ENCODE peak calls at places on chromosomes 16 and 17, in five cellular contexts. P is ovary, Z is fibroblast of lung, H is heart right ventricle, T is lung. Q is an unnamed sample.
A peak's percentile ranks its signal among the peaks of the same experiment; 100 is the strongest.

GRCh38 chr17:57413848-57414651 is 157.7 kb downstream of the MSI2 start:
- DNase-seq in P (no peak), Z (no peak), H (no peak), T (no peak), Q (no peak)

GRCh38 chr17:82703935-82704865 is 5.7 kb upstream of the RAB40B start:
- DNase-seq in P (no peak), Z (no peak), H (no peak), T (no peak), Q (no peak)

GRCh38 chr16:51167170-51167710 is 16.2 kb upstream of the SALL1 start:
- DNase-seq in P (no peak), Z (no peak), H (no peak), T (no peak), Q (no peak)

GRCh38 chr17:31556969-31557620 is 165.6 kb downstream of the RAB11FIP4 start:
- DNase-seq in P (no peak), Z (no peak), H (no peak), T (no peak), Q (no peak)

GRCh38 chr17:32516940-32517711 is 30.3 kb downstream of the CDK5R1 start:
- DNase-seq in P (no peak), Z (no peak), H (no peak), T (no peak), Q (no peak)

GRCh38 chr16:27324851-27325301 is 11.1 kb downstream of the IL4R start:
- DNase-seq in P (no peak), Z (no peak), H (no peak), T (no peak), Q (no peak)

GRCh38 chr17:60524463-60525346 is 1.3 kb downstream of the APPBP2 start:
- DNase-seq in P (no peak), Z (peak; percentile 23), H (no peak), T (no peak), Q (no peak)

GRCh38 chr16:87570938-87571867 is 31.1 kb upstream of the JPH3 start:
- DNase-seq in P (peak; percentile 49), Z (peak; percentile 88), H (peak; percentile 40), T (peak; percentile 60), Q (peak; percentile 48)

GRCh38 chr17:66570353-66571195 is 264.3 kb upstream of the CACNG5 start:
- DNase-seq in P (no peak), Z (no peak), H (no peak), T (no peak), Q (no peak)

GRCh38 chr16:88429387-88430184 is 23.5 kb upstream of the ZFPM1 start:
- DNase-seq in P (no peak), Z (no peak), H (no peak), T (no peak), Q (no peak)

GRCh38 chr17:21200590-21201301 is 13.2 kb downstream of the TMEM11 start:
- DNase-seq in P (no peak), Z (no peak), H (no peak), T (no peak), Q (no peak)

GRCh38 chr17:40326014-40326831 is 17.2 kb downstream of the RARA start:
- DNase-seq in P (no peak), Z (no peak), H (peak; percentile 31), T (no peak), Q (no peak)

GRCh38 chr16:23521037-23521743 is 10.9 kb upstream of the GGA2 start:
- DNase-seq in P (no peak), Z (no peak), H (no peak), T (no peak), Q (no peak)

GRCh38 chr17:80475949-80476876 is at the start of gene NPTX1:
- DNase-seq in P (no peak), Z (no peak), H (no peak), T (no peak), Q (no peak)

GRCh38 chr16:14186954-14187306 is 115.8 kb downstream of the MRTFB start:
- DNase-seq in P (no peak), Z (no peak), H (no peak), T (no peak), Q (no peak)

GRCh38 chr17:9356488-9356911 is 219.1 kb downstream of the STX8 start:
- DNase-seq in P (no peak), Z (no peak), H (peak; percentile 7), T (no peak), Q (no peak)

GRCh38 chr16:62249069-62249468 is 212.8 kb upstream of the CDH8 start:
- DNase-seq in P (no peak), Z (no peak), H (no peak), T (no peak), Q (no peak)

GRCh38 chr16:3007059-3007956 is 5.4 kb upstream of the CLDN9 start:
- DNase-seq in P (no peak), Z (no peak), H (no peak), T (no peak), Q (no peak)

GRCh38 chr16:89314357-89314756 is 96.9 kb downstream of the ZNF778 start:
- DNase-seq in P (no peak), Z (no peak), H (no peak), T (no peak), Q (no peak)

GRCh38 chr17:73349138-73349537 is 37.3 kb upstream of the CDC42EP4 start:
- DNase-seq in P (no peak), Z (no peak), H (no peak), T (no peak), Q (no peak)

GRCh38 chr17:64223931-64224657 is 39.0 kb downstream of the TEX2 start:
- DNase-seq in P (no peak), Z (no peak), H (no peak), T (no peak), Q (no peak)

GRCh38 chr16:10978124-10978523 is 33.8 kb downstream of the CLEC16A start:
- DNase-seq in P (no peak), Z (no peak), H (no peak), T (no peak), Q (no peak)

GRCh38 chr17:67018429-67019125 is 25.8 kb upstream of the CACNG1 start:
- DNase-seq in P (no peak), Z (no peak), H (no peak), T (no peak), Q (peak; percentile 75)

GRCh38 chr16:17397499-17397891 is 73.3 kb downstream of the XYLT1 start:
- DNase-seq in P (no peak), Z (peak; percentile 86), H (peak; percentile 32), T (no peak), Q (peak; percentile 61)

GRCh38 chr17:31674717-31675349 is 184.2 kb downstream of the COPRS start:
- DNase-seq in P (no peak), Z (peak; percentile 75), H (no peak), T (no peak), Q (no peak)

GRCh38 chr16:6095414-6095813 is 997.8 kb upstream of the EEF2KMT start:
- DNase-seq in P (no peak), Z (no peak), H (no peak), T (no peak), Q (no peak)

GRCh38 chr16:31094424-31095120 is at the start of gene VKORC1:
- DNase-seq in P (peak; percentile 94), Z (peak; percentile 97), H (peak; percentile 96), T (peak; percentile 95), Q (peak; percentile 97)
- TF ChIP-seq CTCF in P (no peak), Z (no peak), H (no peak), T (no peak), Q (no peak)

GRCh38 chr16:35144212-35144932 is 1685.0 kb downstream of the TP53TG3F start:
- DNase-seq in P (no peak), Z (no peak), H (no peak), T (no peak), Q (no peak)

GRCh38 chr16:35140293-35140986 is 1681.0 kb downstream of the TP53TG3F start:
- DNase-seq in P (no peak), Z (no peak), H (no peak), T (no peak), Q (no peak)

GRCh38 chr16:35142147-35142808 is 1682.9 kb downstream of the TP53TG3F start:
- DNase-seq in P (no peak), Z (no peak), H (no peak), T (no peak), Q (no peak)

GRCh38 chr16:35141303-35141702 is 1681.9 kb downstream of the TP53TG3F start:
- DNase-seq in P (no peak), Z (no peak), H (no peak), T (no peak), Q (no peak)

GRCh38 chr16:35142809-35143192 is 1683.4 kb downstream of the TP53TG3F start:
- DNase-seq in P (no peak), Z (no peak), H (no peak), T (no peak), Q (no peak)
- H3K9me3 ChIP-seq in P (no peaks in the 10 kb centered on the region), Z (no peaks in the 10 kb centered on the region), H (no peaks in the 10 kb centered on the region), T (no peaks in the 10 kb centered on the region), Q (peaks cover 5% of the 10 kb centered on the region)

DNA sequence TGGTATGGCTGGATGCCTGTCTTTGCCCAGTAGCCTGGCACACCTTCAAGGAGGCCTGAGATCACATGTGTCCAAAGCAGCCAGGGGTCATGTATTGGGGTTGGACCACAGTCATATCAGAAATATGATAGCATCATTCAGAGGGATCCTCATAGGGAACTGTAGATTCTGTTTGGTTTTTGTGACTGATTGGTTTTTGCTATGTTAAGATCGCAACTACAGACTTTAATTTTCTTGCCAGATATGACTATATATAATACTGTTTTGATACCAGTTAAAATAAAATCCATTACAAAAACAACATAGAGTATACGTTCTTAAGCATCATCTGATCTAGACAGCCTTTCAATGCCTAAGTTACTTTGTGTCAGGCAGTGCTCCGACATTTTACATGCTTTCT is 11.8 kb upstream of the SMPD3 start:
- DNase-seq in P (no peak), Z (no peak), H (no peak), T (no peak), Q (no peak)
- H3K36me3 ChIP-seq in P (no peaks in the 10 kb centered on the region), Z (no peaks in the 10 kb centered on the region), H (no peaks in the 10 kb centered on the region), T (no peaks in the 10 kb centered on the region), Q (no peaks in the 10 kb centered on the region)

GRCh38 chr17:15112881-15113617 is 152.1 kb downstream of the PMP22 start:
- DNase-seq in P (no peak), Z (no peak), H (no peak), T (no peak), Q (no peak)

GRCh38 chr17:15103785-15104184 is 161.3 kb downstream of the PMP22 start:
- DNase-seq in P (no peak), Z (no peak), H (no peak), T (no peak), Q (no peak)

GRCh38 chr17:15106540-15106939 is 158.6 kb downstream of the PMP22 start:
- DNase-seq in P (no peak), Z (peak; percentile 51), H (no peak), T (no peak), Q (no peak)

GRCh38 chr17:15109608-15110007 is 155.5 kb downstream of the PMP22 start:
- DNase-seq in P (no peak), Z (no peak), H (no peak), T (no peak), Q (no peak)

DNA sequence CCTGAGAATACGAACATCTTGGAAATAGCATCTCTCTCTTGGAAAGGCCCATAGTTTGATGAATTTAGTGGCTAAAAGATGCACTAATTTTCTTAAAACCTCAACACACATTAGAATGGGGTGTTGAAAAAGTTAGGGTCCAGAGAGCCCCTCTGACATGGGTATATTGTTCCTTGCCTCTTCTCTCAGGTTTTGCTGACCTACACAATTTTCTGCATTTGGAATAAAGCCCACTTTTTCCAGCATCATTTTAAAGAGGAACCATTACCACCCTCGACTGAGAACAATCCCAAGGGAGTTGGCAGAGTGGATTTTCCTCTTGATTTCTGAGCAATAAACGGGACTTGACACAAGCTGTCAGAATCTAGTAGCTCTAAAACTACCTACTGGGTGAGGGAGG is 156.1 kb downstream of the PMP22 start:
- DNase-seq in P (no peak), Z (no peak), H (no peak), T (no peak), Q (no peak)
- TF ChIP-seq CTCF in P (no peak), Z (no peak), H (no peak), T (no peak), Q (no peak)

Q was measured in BE2C.